ENCODE peak calls at places on chromosomes 5 and 9, in four cellular contexts. S is breast epithelium, E is nephron progenitor cell, M is ecto neural progenitor cell. K is an unnamed sample.

GRCh38 chr5:59770953-59771352 is 122.6 kb downstream of the PDE4D start:
- DNase-seq in S (no peak), E (no peak), M (no peak), K (no peak)

GRCh38 chr9:134356496-134357470 is 30.5 kb downstream of the RXRA start:
- DNase-seq in S (peak; percentile 76), E (no peak), M (no peak), K (no peak)

GRCh38 chr9:137499416-137499815 is 40.3 kb upstream of the NSMF start:
- DNase-seq in S (no peak), E (no peak), M (no peak), K (no peak)

GRCh38 chr5:57494104-57495098 is 11.8 kb upstream of the ACTBL2 start:
- DNase-seq in S (peak; percentile 87), E (no peak), M (no peak), K (no peak)

GRCh38 chr5:103258957-103259704 is 568 bp downstream of the MACIR start:
- DNase-seq in S (peak; percentile 18), E (peak; percentile 67), M (peak; percentile 73), K (no peak)

GRCh38 chr5:167147879-167148278 is 1143.6 kb upstream of the WWC1 start:
- DNase-seq in S (no peak), E (no peak), M (no peak), K (no peak)

GRCh38 chr5:76472338-76473336 is 69.6 kb downstream of the IQGAP2 start:
- DNase-seq in S (no peak), E (no peak), M (no peak), K (no peak)

GRCh38 chr5:13251623-13252367 is 692.7 kb downstream of the DNAH5 start:
- DNase-seq in S (no peak), E (no peak), M (no peak), K (no peak)

GRCh38 chr5:87944553-87945320 is 323.9 kb downstream of the TMEM161B start:
- DNase-seq in S (no peak), E (no peak), M (peak; percentile 73), K (no peak)

GRCh38 chr5:77066823-77067442 is 20.2 kb downstream of the ZBED3 start:
- DNase-seq in S (no peak), E (no peak), M (no peak), K (no peak)

GRCh38 chr9:109254317-109254716 is 66.5 kb downstream of the EPB41L4B start:
- DNase-seq in S (no peak), E (no peak), M (no peak), K (no peak)

GRCh38 chr5:18745988-18746615 is 1111.8 kb downstream of the TAF11L14 start:
- DNase-seq in S (no peak), E (no peak), M (no peak), K (no peak)

GRCh38 chr5:43623048-43623447 is 20.1 kb downstream of the NNT start:
- DNase-seq in S (no peak), E (no peak), M (no peak), K (no peak)

GRCh38 chr5:172801184-172801671 is 30.2 kb upstream of the DUSP1 start:
- DNase-seq in S (no peak), E (no peak), M (no peak), K (no peak)

GRCh38 chr9:128733256-128733655 is 9.3 kb upstream of the ZDHHC12 start:
- DNase-seq in S (peak; percentile 32), E (peak; percentile 82), M (peak; percentile 91), K (no peak)

GRCh38 chr9:6924988-6925563 is 167.3 kb downstream of the KDM4C start:
- DNase-seq in S (no peak), E (no peak), M (no peak), K (no peak)

GRCh38 chr9:94081435-94081834 is 2.8 kb upstream of the PTPDC1 start:
- DNase-seq in S (no peak), E (no peak), M (no peak), K (no peak)

GRCh38 chr5:5277118-5277517 is 137.0 kb downstream of the ADAMTS16 start:
- DNase-seq in S (no peak), E (no peak), M (no peak), K (no peak)

GRCh38 chr5:59660737-59661136 is 232.8 kb downstream of the PDE4D start:
- DNase-seq in S (no peak), E (no peak), M (no peak), K (no peak)

GRCh38 chr5:179257190-179257741 is 88.0 kb downstream of the ADAMTS2 start:
- DNase-seq in S (no peak), E (no peak), M (peak; percentile 41), K (no peak)

GRCh38 chr9:81138173-81138572 is 551.2 kb downstream of the TLE1 start:
- DNase-seq in S (no peak), E (no peak), M (no peak), K (no peak)

GRCh38 chr5:57207681-57208080 is 33.8 kb downstream of the GPBP1 start:
- DNase-seq in S (no peak), E (no peak), M (no peak), K (no peak)

GRCh38 chr9:96150324-96151023 is 151.5 kb downstream of the HSD17B3 start:
- DNase-seq in S (no peak), E (no peak), M (no peak), K (no peak)

GRCh38 chr5:16805478-16805877 is 130.6 kb downstream of the MYO10 start:
- DNase-seq in S (no peak), E (no peak), M (no peak), K (no peak)

GRCh38 chr5:165026971-165027370 is 1521.6 kb downstream of the MAT2B start:
- DNase-seq in S (no peak), E (no peak), M (no peak), K (no peak)

GRCh38 chr5:177117441-177118045 is 16.0 kb upstream of the NSD1 start:
- DNase-seq in S (no peak), E (no peak), M (no peak), K (no peak)

GRCh38 chr5:54692631-54693030 is 175.1 kb downstream of the SNX18 start:
- DNase-seq in S (no peak), E (no peak), M (no peak), K (no peak)

GRCh38 chr9:86660146-86660545 is 287.2 kb downstream of the GAS1 start:
- DNase-seq in S (no peak), E (no peak), M (no peak), K (no peak)

GRCh38 chr5:558871-559503 is 34.7 kb upstream of the SLC9A3 start:
- DNase-seq in S (no peak), E (no peak), M (no peak), K (no peak)

GRCh38 chr5:132327278-132327959 is 33.2 kb downstream of the SLC22A4 start:
- DNase-seq in S (no peak), E (no peak), M (no peak), K (no peak)

GRCh38 chr5:165607026-165607425 is 2101.6 kb downstream of the MAT2B start:
- DNase-seq in S (no peak), E (no peak), M (no peak), K (no peak)

GRCh38 chr9:82546131-82546530 is 516.8 kb downstream of the RASEF start:
- DNase-seq in S (no peak), E (no peak), M (no peak), K (no peak)

GRCh38 chr5:16983022-16983639 is 47.0 kb upstream of the MYO10 start:
- DNase-seq in S (no peak), E (no peak), M (no peak), K (no peak)

GRCh38 chr5:23089316-23089715 is 236.2 kb upstream of the CDH12 start:
- DNase-seq in S (no peak), E (no peak), M (no peak), K (no peak)

GRCh38 chr9:37283730-37284235 is 138.7 kb upstream of the GRHPR start:
- DNase-seq in S (no peak), E (no peak), M (no peak), K (no peak)

GRCh38 chr5:27682600-27682999 is 644.2 kb upstream of the CDH9 start:
- DNase-seq in S (no peak), E (no peak), M (no peak), K (no peak)

GRCh38 chr9:91094324-91095083 is 267.2 kb downstream of the AUH start:
- DNase-seq in S (no peak), E (no peak), M (no peak), K (no peak)

GRCh38 chr9:130579738-130580463 is 524 bp downstream of the FUBP3 start:
- DNase-seq in S (no peak), E (no peak), M (no peak), K (no peak)